ENCODE peak calls at places on chromosome 18, in four cellular contexts. Y, M, N and G are unnamed samples.

GRCh38 chr18:74745658-74746403 is 148.2 kb downstream of the ZNF407 start:
- DNase-seq in Y (no peak), N (peak), M (no peak), G (peak)

GRCh38 chr18:80167331-80167730 is 58.3 kb downstream of the ADNP2 start:
- DNase-seq in N (no peak), Y (no peak), M (no peak), G (no peak)

GRCh38 chr18:70371085-70371735 is 82.4 kb downstream of the SOCS6 start:
- DNase-seq in M (no peak), N (no peak), Y (no peak), G (no peak)

GRCh38 chr18:28013064-28013463 is 163.9 kb downstream of the CDH2 start:
- DNase-seq in N (no peak), Y (no peak), M (no peak), G (no peak)

GRCh38 chr18:25805939-25806338 is 284.5 kb downstream of the SS18 start:
- DNase-seq in Y (no peak), N (no peak), M (no peak), G (no peak)

GRCh38 chr18:12328179-12328823 is 20.3 kb downstream of the TUBB6 start:
- DNase-seq in N (no peak), M (no peak), Y (no peak), G (no peak)

GRCh38 chr18:79524181-79525078 is 128.7 kb downstream of the NFATC1 start:
- DNase-seq in M (no peak), N (no peak), Y (peak), G (no peak)

GRCh38 chr18:79522451-79523220 is 126.9 kb downstream of the NFATC1 start:
- DNase-seq in N (no peak), M (no peak), Y (no peak), G (no peak)

GRCh38 chr18:23032030-23032582 is 99.0 kb downstream of the RBBP8 start:
- DNase-seq in N (peak), M (no peak), Y (no peak), G (peak)

GRCh38 chr18:51405683-51406477 is 208.4 kb upstream of the MEX3C start:
- DNase-seq in M (no peak), Y (no peak), N (no peak), G (no peak)